ENCODE peak calls at places on chromosomes 3 and 15, in four cellular contexts. I is AG09319, Q is astrocyte, N is retinal pigment epithelial cell. C is an unnamed sample.

GRCh38 chr3:171428321-171428787 is 31.9 kb downstream of the TNIK start:
- DNase-seq in N (no peak), Q (no peak), I (no peak), C (no peak)

GRCh38 chr3:151873433-151873832 is at the start of gene SUCNR1:
- DNase-seq in Q (no peak), N (no peak), I (no peak), C (no peak)

GRCh38 chr3:88203537-88204143 is 53.9 kb downstream of the C3orf38 start:
- DNase-seq in I (no peak), N (peak; percentile 23), Q (peak; percentile 34), C (peak; percentile 68)

GRCh38 chr15:65819563-65819960 is 27.5 kb upstream of the DENND4A start:
- DNase-seq in N (no peak), Q (no peak), I (no peak), C (no peak)

GRCh38 chr15:60381148-60381788 is 16.5 kb downstream of the ANXA2 start:
- DNase-seq in N (no peak), I (no peak), Q (peak; percentile 66), C (no peak)

GRCh38 chr3:170555329-170555728 is 30.5 kb downstream of the SLC7A14 start:
- DNase-seq in Q (peak; percentile 30), I (no peak), N (no peak), C (no peak)

GRCh38 chr3:81695302-81695701 is 66.1 kb downstream of the GBE1 start:
- DNase-seq in Q (no peak), I (no peak), N (no peak), C (no peak)

GRCh38 chr3:16040991-16041390 is 133.5 kb upstream of the GALNT15 start:
- DNase-seq in N (no peak), I (no peak), Q (no peak), C (no peak)

GRCh38 chr3:33980252-33980651 is 181.8 kb downstream of the PDCD6IP start:
- DNase-seq in N (no peak), I (no peak), Q (peak; percentile 38), C (peak; percentile 81)

GRCh38 chr3:126473292-126474168 is 2.2 kb downstream of the ZXDC start:
- DNase-seq in N (no peak), I (no peak), Q (no peak), C (no peak)

GRCh38 chr3:156983559-156983958 is 157.4 kb downstream of the LEKR1 start:
- DNase-seq in N (no peak), Q (no peak), I (no peak), C (no peak)

GRCh38 chr15:95988574-95988887 is 342.0 kb upstream of the NR2F2 start:
- DNase-seq in I (peak; percentile 23), Q (no peak), N (no peak), C (no peak)

GRCh38 chr3:15292765-15293522 is 39.4 kb downstream of the SH3BP5 start:
- DNase-seq in I (no peak), Q (peak; percentile 51), N (no peak), C (peak; percentile 51)

GRCh38 chr3:194686816-194687637 is 1.3 kb downstream of the FAM43A start:
- DNase-seq in N (no peak), I (no peak), Q (peak; percentile 57), C (peak; percentile 23)

GRCh38 chr3:114178770-114179368 is at the start of gene DRD3:
- DNase-seq in N (no peak), I (no peak), Q (peak; percentile 34), C (peak; percentile 7)

GRCh38 chr3:40901298-40901697 is 298.0 kb upstream of the CTNNB1 start:
- DNase-seq in Q (no peak), I (no peak), N (no peak), C (no peak)

GRCh38 chr15:74995779-74996765 is 709 bp downstream of the SCAMP5 start:
- DNase-seq in N (no peak), Q (no peak), I (no peak), C (no peak)

GRCh38 chr3:73433681-73434080 is 191.1 kb downstream of the PDZRN3 start:
- DNase-seq in Q (no peak), N (no peak), I (no peak), C (no peak)

GRCh38 chr15:70892002-70892911 is at the start of the genes LRRC49 and THAP10:
- DNase-seq in I (peak; percentile 86), Q (peak; percentile 93), N (peak; percentile 69), C (peak; percentile 99)
- TF ChIP-seq CTCF in I (no peak), Q (no peak), N (no peak), C (peak; percentile 19)

GRCh38 chr3:127822166-127822835 is at the start of gene MGLL:
- DNase-seq in Q (peak; percentile 35), N (no peak), I (no peak), C (peak; percentile 35)

GRCh38 chr3:127820871-127821853 is 1.2 kb downstream of the MGLL start:
- DNase-seq in N (no peak), I (no peak), Q (no peak), C (no peak)

GRCh38 chr3:127824151-127824825 is 2.0 kb upstream of the MGLL start:
- DNase-seq in N (no peak), Q (no peak), I (no peak), C (no peak)

GRCh38 chr3:127823590-127823857 is 1.2 kb upstream of the MGLL start:
- DNase-seq in N (no peak), Q (no peak), I (no peak), C (no peak)

DNA sequence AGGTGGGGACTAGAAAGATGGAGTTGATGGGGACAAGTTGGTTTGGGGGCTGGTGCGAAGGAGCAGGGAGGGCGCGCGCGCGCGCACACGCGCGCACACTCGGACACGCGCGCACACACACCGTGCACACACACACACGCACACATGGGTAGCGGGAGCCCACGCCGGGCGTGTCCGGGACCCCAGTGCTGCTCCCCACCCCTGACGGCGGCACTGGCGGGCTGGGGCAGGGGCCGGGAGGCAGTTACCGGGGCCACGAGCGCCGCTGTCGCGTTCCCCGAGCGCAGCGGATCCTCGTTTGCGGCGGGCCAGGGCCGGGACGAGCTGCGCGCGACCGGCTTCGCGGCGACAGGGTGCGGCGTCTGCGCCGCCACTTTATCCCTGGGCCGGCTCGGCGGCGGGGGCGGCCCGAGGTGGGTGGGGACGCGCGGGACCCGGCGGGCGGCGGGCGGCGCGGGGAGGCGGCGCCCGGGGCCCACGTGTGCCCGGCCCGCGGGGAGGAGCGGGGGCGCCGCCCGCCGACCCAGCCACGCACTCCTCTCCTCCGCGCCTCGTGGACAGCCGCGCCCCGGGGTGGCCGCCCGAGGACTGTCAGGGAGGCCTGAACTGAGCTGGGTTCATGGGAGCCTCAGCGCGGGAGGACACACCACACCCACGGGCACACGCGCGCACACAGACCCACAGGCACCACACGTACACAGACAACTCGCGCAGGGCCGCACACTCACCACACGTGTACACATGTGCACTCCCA is 698 bp upstream of the MGLL start:
- DNase-seq in N (no peak), Q (no peak), I (no peak), C (no peak)
- TF ChIP-seq CTCF in N (no peak), Q (no peak), I (peak; percentile 35), C (no peak)

GRCh38 chr15:70247281-70247680 is 149.6 kb upstream of the TLE3 start:
- DNase-seq in I (no peak), Q (no peak), N (no peak), C (no peak)
- TF ChIP-seq CTCF in I (no peak), Q (no peak), N (no peak), C (no peak)

GRCh38 chr15:88899251-88899650 is 3.9 kb upstream of the HAPLN3 start:
- DNase-seq in I (no peak), N (no peak), Q (no peak), C (no peak)

GRCh38 chr15:88898736-88899135 is 3.4 kb upstream of the HAPLN3 start:
- DNase-seq in Q (no peak), I (no peak), N (no peak), C (no peak)

GRCh38 chr15:88897142-88897455 is 1.8 kb upstream of the HAPLN3 start:
- DNase-seq in Q (no peak), I (no peak), N (no peak), C (no peak)

GRCh38 chr15:88896339-88897033 is 1.1 kb upstream of the HAPLN3 start:
- DNase-seq in N (no peak), I (no peak), Q (no peak), C (no peak)

GRCh38 chr15:88897456-88898194 is 2.3 kb upstream of the HAPLN3 start:
- DNase-seq in I (peak; percentile 63), N (peak; percentile 48), Q (peak; percentile 76), C (peak; percentile 77)
- TF ChIP-seq CTCF in I (peak; percentile 69), N (peak; percentile 60), Q (peak; percentile 35), C (peak; percentile 79)

DNA sequence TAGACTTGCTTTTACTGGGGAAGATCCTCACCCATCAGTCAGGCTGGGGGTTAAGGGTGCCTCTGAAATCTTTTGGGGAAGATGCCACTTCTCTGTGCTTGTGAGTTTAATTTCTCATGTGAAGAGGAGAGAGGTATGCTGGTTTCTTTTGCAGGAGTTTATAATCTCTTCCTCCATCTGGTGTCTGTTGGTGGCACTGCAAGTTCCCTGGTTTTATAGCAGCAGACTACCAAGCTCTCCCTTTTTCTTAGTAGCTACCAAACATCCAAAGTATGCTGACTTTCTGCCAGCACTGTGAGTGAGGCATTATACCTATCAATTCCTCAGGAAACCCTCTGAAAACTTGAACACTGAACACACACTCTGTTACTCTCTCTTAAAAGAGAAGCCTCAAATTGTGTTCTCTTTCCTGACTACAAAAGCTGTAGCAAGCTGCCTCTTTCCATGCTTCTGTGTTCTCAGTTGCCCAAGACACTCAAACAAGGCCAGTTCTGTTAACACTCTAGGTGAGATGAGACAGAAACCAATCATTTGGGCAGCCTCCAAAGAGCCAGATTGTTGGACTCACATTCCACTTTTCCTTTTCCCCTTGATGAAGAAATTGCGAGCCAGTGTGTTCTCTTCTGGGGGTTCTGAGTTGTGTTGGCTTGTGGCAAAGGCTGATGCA is 299.5 kb downstream of the GAP43 start:
- DNase-seq in Q (peak; percentile 54), N (peak; percentile 29), I (no peak), C (peak; percentile 17)
- TF ChIP-seq CTCF in Q (peak; percentile 53), N (peak; percentile 69), I (peak; percentile 45), C (peak; percentile 52)

DNA sequence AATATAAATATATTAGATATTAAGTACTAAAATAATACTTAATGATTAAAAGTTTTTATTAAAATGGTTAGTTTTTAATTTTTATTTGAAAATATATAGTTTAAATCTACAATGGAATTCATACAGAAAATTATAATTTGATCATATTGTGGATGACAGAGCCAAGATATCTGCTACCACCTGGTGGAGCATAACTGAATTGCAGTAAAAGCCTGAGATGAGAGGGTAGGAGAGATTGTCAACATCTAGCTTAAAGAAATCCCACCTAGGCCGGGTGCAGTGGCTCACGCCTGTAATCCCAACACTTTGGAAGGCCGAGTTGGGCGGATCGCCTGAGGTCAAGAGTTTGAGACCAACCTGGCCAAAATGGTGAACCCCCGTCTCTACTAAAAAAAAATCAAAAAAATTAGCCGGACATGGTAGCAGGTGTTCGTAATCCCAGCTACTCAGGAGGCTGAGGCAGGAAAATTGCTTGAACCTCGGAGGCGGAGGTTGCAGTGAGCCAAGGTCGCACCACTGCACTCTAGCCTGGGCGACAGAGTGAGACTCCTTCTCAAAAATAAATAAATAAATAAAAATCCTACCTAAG is 25.1 kb upstream of the CSTA start:
- DNase-seq in N (no peak), Q (no peak), I (no peak), C (no peak)
- TF ChIP-seq CTCF in N (peak; percentile 71), Q (peak; percentile 43), I (peak; percentile 24), C (peak; percentile 85)

DNA sequence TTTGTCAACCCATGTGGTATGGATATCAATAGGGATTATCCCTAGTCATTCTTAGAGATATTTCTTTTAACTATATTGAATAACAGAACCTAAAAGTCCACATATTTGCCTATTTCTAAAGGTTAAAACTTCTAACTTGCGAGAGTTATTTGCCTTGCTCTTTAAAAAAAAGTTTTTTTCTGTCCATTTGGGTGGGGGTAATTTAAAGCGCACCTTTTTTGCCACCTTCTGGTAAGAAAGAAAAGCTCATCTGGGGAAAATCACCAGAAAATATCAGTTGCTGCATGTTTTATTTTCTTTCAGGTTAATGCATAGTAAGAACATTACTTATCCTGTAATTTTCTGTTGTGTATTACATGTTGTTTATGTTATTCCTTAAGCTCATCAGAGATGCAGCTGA is 242.0 kb upstream of the GOLGA6L4 start:
- DNase-seq in Q (no peak), I (no peak), N (no peak), C (no peak)
- TF ChIP-seq CTCF in Q (peak; percentile 4), I (peak; percentile 1), N (peak; percentile 16), C (no peak)

C was measured in HFFc6.